ENCODE peak calls at places on chromosomes 13 and 19, in eight cellular contexts. Q is aorta; S is suprapubic skin; T is psoas muscle; V is heart right ventricle; J is vagina; P is naive thymus-derived CD4-positive, alpha-beta T cell; D is body of pancreas. R is an unnamed sample. For H3K4me1, the result is how much of the 10 kb centered on the place peaks cover.

GRCh38 chr19:5958074-5958850 is 19.7 kb downstream of the RANBP3 start:
- DNase-seq in P (no peak), V (no peak), Q (no peak), T (no peak), D (no peak), J (no peak), S (no peak), R (no peak)

GRCh38 chr13:108342369-108343289 is 73.1 kb downstream of the TNFSF13B start:
- DNase-seq in V (no peak), Q (no peak), D (no peak), J (no peak), T (no peak), S (no peak), P (no peak), R (no peak)

GRCh38 chr19:10209305-10209704 is 14.6 kb upstream of the DNMT1 start:
- DNase-seq in P (no peak), V (no peak), J (no peak), S (no peak), T (no peak), D (no peak), Q (no peak), R (no peak)

GRCh38 chr13:52455677-52456041 is 381 bp downstream of the CKAP2 start:
- DNase-seq in D (peak), T (peak), V (peak), S (peak), Q (peak), P (peak), J (peak), R (peak)

GRCh38 chr13:21670006-21670882 is 629 bp upstream of the FGF9 start:
- DNase-seq in Q (peak), V (peak), T (peak), D (peak), P (peak), J (no peak), S (peak), R (peak)

GRCh38 chr13:75432045-75432444 is 49.9 kb downstream of the TBC1D4 start:
- DNase-seq in J (no peak), S (no peak), D (no peak), P (no peak), V (no peak), Q (no peak), T (no peak), R (no peak)

GRCh38 chr13:74406439-74406838 is 272.2 kb upstream of the KLF12 start:
- DNase-seq in T (no peak), S (no peak), Q (no peak), V (no peak), J (no peak), D (no peak), P (no peak), R (no peak)

GRCh38 chr13:109744512-109745051 is 41.8 kb downstream of the IRS2 start:
- DNase-seq in S (no peak), Q (no peak), D (peak), V (peak), P (no peak), T (peak), J (no peak), R (no peak)

GRCh38 chr13:75635621-75636338 is at the start of gene LMO7:
- DNase-seq in Q (peak), T (peak), J (no peak), S (peak), P (peak), V (peak), D (peak), R (peak)

GRCh38 chr13:40471911-40472310 is 194.5 kb downstream of the FOXO1 start:
- DNase-seq in V (no peak), Q (no peak), P (no peak), S (no peak), T (no peak), J (no peak), D (no peak), R (no peak)

GRCh38 chr13:52195052-52195837 is 35.8 kb upstream of the NEK3 start:
- DNase-seq in V (peak), P (peak), T (peak), J (no peak), S (peak), D (peak), Q (peak), R (peak)

GRCh38 chr13:29935309-29935981 is 85.0 kb upstream of the UBL3 start:
- DNase-seq in D (no peak), P (peak), Q (no peak), T (no peak), S (no peak), V (no peak), J (no peak), R (no peak)

GRCh38 chr19:8030906-8031305 is 21.7 kb upstream of the CCL25 start:
- DNase-seq in S (no peak), T (no peak), Q (no peak), J (no peak), D (no peak), P (no peak), V (no peak), R (no peak)

GRCh38 chr13:66585669-66586203 is 644.4 kb downstream of the PCDH9 start:
- DNase-seq in S (no peak), Q (no peak), D (no peak), T (no peak), P (no peak), V (no peak), J (no peak), R (no peak)

GRCh38 chr19:52626915-52627314 is 11.2 kb downstream of the ZNF83 start:
- DNase-seq in Q (no peak), D (no peak), T (no peak), J (no peak), V (no peak), S (no peak), P (no peak), R (no peak)
- H3K4me1 ChIP-seq in Q (under half), D (under half), T (under half), J (under half), V (under half), S (under half), P (under half), R (under half)

GRCh38 chr19:55674841-55675660 is at the start of gene EPN1:
- DNase-seq in Q (peak), P (peak), D (peak), J (peak), V (peak), S (peak), T (peak), R (peak)

GRCh38 chr19:55672418-55672817 is 2.6 kb upstream of the EPN1 start:
- DNase-seq in Q (no peak), S (no peak), D (no peak), P (no peak), J (no peak), V (no peak), T (no peak), R (no peak)

GRCh38 chr19:55674459-55674840 is 576 bp upstream of the EPN1 start:
- DNase-seq in T (no peak), D (no peak), V (no peak), J (no peak), P (no peak), S (no peak), Q (no peak), R (no peak)

GRCh38 chr19:55673465-55673864 is 1.6 kb upstream of the EPN1 start:
- DNase-seq in T (no peak), S (no peak), Q (no peak), D (no peak), J (no peak), V (no peak), P (no peak), R (no peak)

GRCh38 chr19:55673889-55674288 is 1.1 kb upstream of the EPN1 start:
- DNase-seq in Q (no peak), P (no peak), J (no peak), S (no peak), T (no peak), D (no peak), V (no peak), R (no peak)
- H3K4me1 ChIP-seq in Q (under half), P (under half), J (under half), S (under half), T (under half), D (under half), V (under half), R (under half)

GRCh38 chr19:13016245-13016627 is 21.0 kb downstream of the NFIX start:
- DNase-seq in T (no peak), S (no peak), P (no peak), J (no peak), D (no peak), Q (no peak), V (no peak), R (no peak)
- H3K4me1 ChIP-seq in T (half or more), S (half or more), P (under half), J (half or more), D (under half), Q (under half), V (half or more), R (under half)

GRCh38 chr19:17078038-17078919 is 2.7 kb downstream of the MYO9B start:
- DNase-seq in V (no peak), D (no peak), Q (no peak), S (no peak), P (no peak), J (no peak), T (no peak), R (no peak)

GRCh38 chr19:17079710-17080440 is 4.3 kb downstream of the MYO9B start:
- DNase-seq in Q (peak), J (peak), P (no peak), V (peak), S (peak), T (peak), D (peak), R (no peak)

GRCh38 chr19:17078920-17079709 is 3.5 kb downstream of the MYO9B start:
- DNase-seq in T (no peak), D (no peak), S (no peak), J (no peak), P (no peak), Q (no peak), V (no peak), R (no peak)

GRCh38 chr19:17080441-17080803 is 4.8 kb downstream of the MYO9B start:
- DNase-seq in J (no peak), T (no peak), S (no peak), D (no peak), Q (no peak), P (no peak), V (no peak), R (no peak)

DNA sequence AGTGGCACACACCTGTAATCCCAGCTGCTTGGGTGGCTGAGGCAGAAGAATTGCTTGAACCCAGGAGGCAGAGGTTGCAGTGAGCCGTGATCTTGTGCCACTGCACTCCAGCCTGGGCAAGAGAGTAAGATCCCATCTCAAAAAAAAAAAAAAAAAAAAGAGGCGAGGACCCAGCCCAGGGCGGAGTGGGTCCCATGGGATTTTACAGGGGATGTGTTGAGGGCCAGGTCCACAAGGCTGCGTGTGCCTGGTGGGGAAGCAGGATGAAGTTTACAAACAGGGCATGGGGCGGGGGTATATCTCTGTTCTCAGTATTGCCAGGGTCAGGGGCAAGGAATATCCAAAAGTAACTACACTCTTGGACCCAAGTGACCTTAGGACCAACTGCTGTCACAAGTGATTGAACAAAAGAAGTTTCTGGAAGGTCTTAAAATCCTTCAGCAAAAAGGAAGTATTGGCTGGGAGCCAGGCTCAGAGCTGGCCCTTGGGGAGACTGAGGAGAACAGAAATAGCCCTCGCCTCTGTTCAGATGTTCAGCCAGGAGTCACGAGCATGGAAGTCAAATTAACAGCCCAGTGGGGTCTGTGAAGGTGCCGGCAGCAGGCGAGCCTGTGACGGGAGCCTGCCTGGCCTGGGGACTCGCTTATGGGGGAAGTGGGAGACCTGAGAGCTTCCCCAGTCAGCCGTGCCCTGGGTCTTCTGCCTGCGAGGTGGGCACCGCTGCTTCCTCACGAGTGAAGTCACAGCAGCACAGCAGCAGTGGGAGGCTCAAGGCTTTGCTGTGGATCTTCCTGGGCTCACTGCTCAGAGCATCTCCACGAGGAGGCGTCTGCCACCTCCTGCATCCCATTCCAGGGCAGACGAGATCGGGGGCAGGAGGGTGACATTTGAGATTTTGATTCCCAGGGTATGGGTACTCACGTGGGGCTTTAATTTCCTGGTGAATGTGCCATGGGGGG is 6.4 kb downstream of the MYO9B start:
- DNase-seq in J (no peak), T (no peak), Q (no peak), V (peak), P (no peak), D (no peak), S (no peak), R (no peak)
- H3K4me1 ChIP-seq in J (half or more), T (under half), Q (under half), V (half or more), P (under half), D (under half), S (under half), R (under half)

GRCh38 chr19:38687837-38688378 is 40.5 kb downstream of the ACTN4 start:
- DNase-seq in Q (no peak), S (no peak), J (no peak), D (no peak), V (no peak), P (no peak), T (no peak), R (no peak)

GRCh38 chr19:38690832-38691231 is 43.4 kb downstream of the ACTN4 start:
- DNase-seq in D (no peak), J (no peak), S (no peak), T (no peak), P (no peak), V (no peak), Q (no peak), R (no peak)

GRCh38 chr19:38691938-38692457 is 44.5 kb downstream of the ACTN4 start:
- DNase-seq in Q (peak), P (no peak), S (no peak), V (no peak), D (peak), T (peak), J (no peak), R (no peak)

GRCh38 chr19:38692458-38693379 is 45.3 kb downstream of the ACTN4 start:
- DNase-seq in J (no peak), Q (no peak), D (no peak), V (no peak), P (no peak), T (no peak), S (peak), R (no peak)

GRCh38 chr19:38690146-38690545 is 42.7 kb downstream of the ACTN4 start:
- DNase-seq in P (no peak), Q (no peak), D (no peak), J (no peak), S (no peak), V (no peak), T (no peak), R (no peak)
- H3K4me1 ChIP-seq in P (half or more), Q (under half), D (half or more), J (half or more), S (half or more), V (half or more), T (half or more), R (under half)

DNA sequence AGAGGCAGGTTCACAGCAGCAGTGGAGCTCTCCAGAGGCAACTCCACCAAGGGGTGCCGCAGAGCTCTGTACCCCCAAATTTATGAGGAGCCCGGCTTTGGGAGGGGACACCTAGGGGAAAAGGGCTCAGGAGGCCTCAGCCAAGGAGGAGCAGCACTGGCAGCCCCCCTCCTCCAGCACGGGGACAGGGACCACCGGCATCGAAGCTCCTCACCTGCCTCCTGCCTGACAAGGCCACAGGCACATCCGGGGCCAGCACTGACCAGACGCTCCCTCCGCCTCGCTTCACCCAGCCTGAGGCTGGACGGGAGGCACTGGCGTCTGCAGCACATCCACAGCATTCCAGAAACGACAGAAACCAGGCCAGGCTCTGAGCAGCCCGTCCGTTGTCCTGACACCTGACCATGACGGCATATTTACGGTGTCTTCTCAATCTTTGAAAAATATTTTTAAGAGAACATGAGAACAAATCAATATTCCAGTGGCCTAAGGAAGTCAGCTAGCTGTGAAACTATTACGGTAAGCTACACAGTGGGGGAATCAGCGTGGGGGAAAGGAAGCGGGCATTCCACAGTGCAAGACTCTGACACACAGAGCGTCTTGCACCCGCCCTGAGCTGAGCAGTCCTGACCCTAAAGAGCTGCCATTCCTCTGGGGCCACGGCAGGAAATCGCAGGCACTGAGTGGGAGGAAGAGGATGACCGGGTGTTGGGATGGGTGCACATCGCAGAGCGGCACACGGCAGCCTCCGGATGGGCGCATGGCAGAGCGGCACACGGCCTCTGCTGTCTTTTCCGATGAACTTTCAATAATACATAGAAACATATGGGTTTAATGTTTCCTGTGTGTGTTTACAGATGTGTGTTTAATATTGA is 26.8 kb downstream of the RASA3 start:
- DNase-seq in T (peak), Q (peak), S (peak), P (no peak), D (peak), V (no peak), J (no peak), R (no peak)
- H3K4me1 ChIP-seq in T (half or more), Q (under half), S (under half), P (half or more), D (under half), V (under half), J (half or more), R (under half)

GRCh38 chr19:40279761-40280607 is 5.2 kb downstream of the AKT2 start:
- DNase-seq in V (no peak), P (no peak), J (no peak), S (no peak), Q (peak), T (no peak), D (no peak), R (no peak)

GRCh38 chr19:40281381-40282208 is 3.5 kb downstream of the AKT2 start:
- DNase-seq in P (no peak), T (no peak), D (no peak), Q (peak), S (peak), V (no peak), J (no peak), R (no peak)

GRCh38 chr19:40282209-40282580 is 3.0 kb downstream of the AKT2 start:
- DNase-seq in Q (peak), T (no peak), J (no peak), P (no peak), S (no peak), D (no peak), V (no peak), R (no peak)

GRCh38 chr19:40279120-40279551 is 6.0 kb downstream of the AKT2 start:
- DNase-seq in V (peak), J (peak), T (peak), P (no peak), S (peak), D (peak), Q (peak), R (no peak)

DNA sequence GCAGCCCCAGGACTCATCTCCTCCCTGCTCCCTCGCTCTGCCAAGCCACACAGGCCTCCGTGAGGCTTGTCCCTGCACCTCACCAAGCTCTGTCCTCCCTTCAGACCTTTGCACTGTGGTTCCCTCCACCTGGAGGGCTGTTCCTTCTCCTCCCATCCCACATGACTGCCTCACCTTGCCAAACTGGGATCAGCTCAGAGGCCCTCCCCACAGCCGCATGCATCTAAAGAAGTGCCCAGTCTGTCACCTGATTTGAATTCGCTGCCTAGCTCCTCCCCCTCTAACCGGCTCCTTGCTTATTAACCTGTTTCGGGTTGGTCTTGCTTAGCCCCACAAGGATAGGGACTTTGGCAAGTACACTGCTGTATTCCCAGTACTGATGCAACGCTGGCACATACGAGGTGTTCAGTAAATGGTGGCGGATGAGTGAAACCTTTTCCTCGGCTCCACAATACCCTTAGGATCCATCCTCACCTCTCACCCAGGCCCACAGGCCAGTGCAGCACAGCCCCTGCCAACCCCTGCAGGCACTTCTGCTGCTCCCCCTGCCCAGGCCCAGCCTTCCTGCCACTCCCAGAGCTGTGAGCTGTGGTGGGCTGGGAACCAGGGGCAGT is 4.4 kb downstream of the AKT2 start:
- DNase-seq in V (peak), P (no peak), T (no peak), Q (peak), S (no peak), D (peak), J (peak), R (peak)
- H3K4me1 ChIP-seq in V (half or more), P (under half), T (half or more), Q (under half), S (half or more), D (half or more), J (half or more), R (under half)